ENCODE peak calls at places on chromosomes 6 and 20, in six cellular contexts. R, I, S, Y, U and V are unnamed samples.

GRCh38 chr20:34736106-34736505 is 32.0 kb downstream of the TP53INP2 start:
- DNase-seq in R (no peak), I (no peak), S (no peak), Y (no peak), U (no peak), V (no peak)

GRCh38 chr20:1868856-1869255 is 26.4 kb upstream of the SIRPA start:
- DNase-seq in R (no peak), I (no peak), S (peak), Y (peak), U (no peak), V (no peak)

GRCh38 chr6:169829786-169830185 is 78.4 kb downstream of the ERMARD start:
- DNase-seq in R (no peak), I (no peak), S (no peak), Y (no peak), U (no peak), V (no peak)

GRCh38 chr20:46129955-46130481 is 11.9 kb downstream of the CD40 start:
- DNase-seq in R (no peak), I (no peak), S (no peak), Y (peak), U (no peak), V (no peak)

GRCh38 chr6:48486876-48487275 is 375.9 kb upstream of the PTCHD4 start:
- DNase-seq in R (no peak), I (no peak), S (no peak), Y (no peak), U (no peak), V (no peak)

GRCh38 chr20:63434599-63435378 is 37.7 kb downstream of the KCNQ2 start:
- DNase-seq in R (no peak), I (no peak), S (peak), Y (peak), U (no peak), V (peak)

GRCh38 chr20:35490736-35491181 is 35.4 kb downstream of the CEP250 start:
- DNase-seq in R (no peak), I (no peak), S (no peak), Y (no peak), U (no peak), V (peak)

GRCh38 chr6:53581161-53581560 is 36.3 kb upstream of the GCLC start:
- DNase-seq in R (no peak), I (peak), S (peak), Y (peak), U (no peak), V (no peak)

GRCh38 chr6:44338228-44339122 is 4.0 kb upstream of the SPATS1 start:
- DNase-seq in R (no peak), I (peak), S (peak), Y (peak), U (peak), V (peak)

GRCh38 chr20:48824830-48825550 is 2.8 kb downstream of the PREX1 start:
- DNase-seq in R (no peak), I (no peak), S (peak), Y (no peak), U (no peak), V (no peak)

GRCh38 chr6:16318953-16319720 is 80.8 kb downstream of the GMPR start:
- DNase-seq in R (no peak), I (no peak), S (no peak), Y (no peak), U (no peak), V (no peak)

GRCh38 chr6:6784514-6785162 is 196.1 kb downstream of the LY86 start:
- DNase-seq in R (no peak), I (no peak), S (peak), Y (peak), U (no peak), V (no peak)

GRCh38 chr20:63291811-63292210 is 1.2 kb upstream of the COL20A1 start:
- DNase-seq in R (no peak), I (no peak), S (no peak), Y (no peak), U (no peak), V (no peak)

GRCh38 chr6:108588586-108588985 is 27.9 kb downstream of the FOXO3 start:
- DNase-seq in R (no peak), I (no peak), S (peak), Y (peak), U (no peak), V (no peak)

GRCh38 chr20:52972190-52972937 is at the start of gene TSHZ2:
- DNase-seq in R (no peak), I (no peak), S (peak), Y (peak), U (peak), V (no peak)

GRCh38 chr6:4607026-4607704 is 169.0 kb upstream of the CDYL start:
- DNase-seq in R (no peak), I (no peak), S (peak), Y (peak), U (peak), V (no peak)

GRCh38 chr20:25077610-25078169 is 4.3 kb downstream of the VSX1 start:
- DNase-seq in R (no peak), I (no peak), S (no peak), Y (peak), U (peak), V (no peak)

GRCh38 chr20:23533161-23533560 is 35.1 kb downstream of the CST9L start:
- DNase-seq in R (no peak), I (no peak), S (no peak), Y (no peak), U (no peak), V (no peak)

GRCh38 chr20:54668271-54669053 is 193.1 kb downstream of the DOK5 start:
- DNase-seq in R (no peak), I (no peak), S (no peak), Y (peak), U (no peak), V (peak)

GRCh38 chr6:143700684-143701342 is 23.0 kb downstream of the PHACTR2 start:
- DNase-seq in R (no peak), I (peak), S (peak), Y (peak), U (peak), V (no peak)

GRCh38 chr20:7540018-7540417 is 400.2 kb downstream of the HAO1 start:
- DNase-seq in R (no peak), I (no peak), S (no peak), Y (no peak), U (no peak), V (no peak)

GRCh38 chr6:123203928-123204327 is 207.9 kb downstream of the CLVS2 start:
- DNase-seq in R (no peak), I (no peak), S (no peak), Y (no peak), U (no peak), V (no peak)

GRCh38 chr6:110307368-110307767 is 50.8 kb downstream of the METTL24 start:
- DNase-seq in R (no peak), I (no peak), S (no peak), Y (no peak), U (no peak), V (no peak)

GRCh38 chr6:159910342-159910741 is 19.6 kb downstream of the MAS1 start:
- DNase-seq in R (no peak), I (no peak), S (no peak), Y (no peak), U (no peak), V (no peak)

GRCh38 chr6:140180306-140180705 is 805.9 kb upstream of the CITED2 start:
- DNase-seq in R (no peak), I (no peak), S (no peak), Y (no peak), U (no peak), V (no peak)

GRCh38 chr6:167795321-167795811 is 31.3 kb upstream of the AFDN start:
- DNase-seq in R (no peak), I (no peak), S (no peak), Y (no peak), U (no peak), V (no peak)

GRCh38 chr6:18823782-18824386 is 436.7 kb downstream of the RNF144B start:
- DNase-seq in R (no peak), I (no peak), S (peak), Y (peak), U (no peak), V (peak)

GRCh38 chr20:64006902-64007301 is 26.0 kb downstream of the PRPF6 start:
- DNase-seq in R (no peak), I (no peak), S (no peak), Y (no peak), U (no peak), V (no peak)

GRCh38 chr20:24963672-24964517 is 14.8 kb downstream of the CST7 start:
- DNase-seq in R (no peak), I (no peak), S (no peak), Y (no peak), U (no peak), V (no peak)

GRCh38 chr6:31686483-31686882 is 5.6 kb upstream of the LY6G5C start:
- DNase-seq in R (no peak), I (no peak), S (no peak), Y (no peak), U (no peak), V (no peak)

GRCh38 chr20:8909596-8909995 is 159.3 kb upstream of the PLCB4 start:
- DNase-seq in R (no peak), I (no peak), S (no peak), Y (no peak), U (no peak), V (no peak)

GRCh38 chr20:53872561-53873248 is 197.7 kb downstream of the BCAS1 start:
- DNase-seq in R (no peak), I (no peak), S (peak), Y (peak), U (no peak), V (no peak)

GRCh38 chr6:11413728-11414127 is 123.8 kb upstream of the TMEM170B start:
- DNase-seq in R (no peak), I (no peak), S (peak), Y (peak), U (no peak), V (no peak)

GRCh38 chr6:63510786-63511185 is 61.5 kb upstream of the LOC128125822 start:
- DNase-seq in R (no peak), I (no peak), S (no peak), Y (no peak), U (no peak), V (no peak)

GRCh38 chr20:23214903-23215302 is 128.8 kb upstream of the CD93 start:
- DNase-seq in R (no peak), I (no peak), S (peak), Y (no peak), U (no peak), V (no peak)

GRCh38 chr20:4748847-4749246 is 27.1 kb downstream of the PRND start:
- DNase-seq in R (no peak), I (no peak), S (no peak), Y (no peak), U (no peak), V (no peak)

GRCh38 chr6:157151989-157152388 is 171.3 kb downstream of the TMEM242 start:
- DNase-seq in R (no peak), I (peak), S (peak), Y (peak), U (no peak), V (no peak)

GRCh38 chr6:156777866-156778614 is 862 bp downstream of the ARID1B start:
- DNase-seq in R (no peak), I (no peak), S (peak), Y (peak), U (peak), V (no peak)

GRCh38 chr6:40425192-40425919 is 161.8 kb downstream of the LRFN2 start:
- DNase-seq in R (no peak), I (no peak), S (no peak), Y (no peak), U (no peak), V (no peak)

GRCh38 chr6:94511502-94512088 is 1065.7 kb upstream of the MANEA start:
- DNase-seq in R (no peak), I (no peak), S (no peak), Y (no peak), U (no peak), V (no peak)

GRCh38 chr20:41249371-41249770 is 68.2 kb downstream of the ZHX3 start:
- DNase-seq in R (peak), I (peak), S (peak), Y (peak), U (peak), V (no peak)

GRCh38 chr20:41245086-41245707 is 72.3 kb downstream of the ZHX3 start:
- DNase-seq in R (no peak), I (no peak), S (no peak), Y (peak), U (peak), V (no peak)

GRCh38 chr20:41248371-41249024 is 69.0 kb downstream of the ZHX3 start:
- DNase-seq in R (no peak), I (no peak), S (peak), Y (peak), U (peak), V (no peak)

GRCh38 chr20:41247523-41248370 is 69.8 kb downstream of the ZHX3 start:
- DNase-seq in R (no peak), I (no peak), S (peak), Y (no peak), U (no peak), V (no peak)

DNA sequence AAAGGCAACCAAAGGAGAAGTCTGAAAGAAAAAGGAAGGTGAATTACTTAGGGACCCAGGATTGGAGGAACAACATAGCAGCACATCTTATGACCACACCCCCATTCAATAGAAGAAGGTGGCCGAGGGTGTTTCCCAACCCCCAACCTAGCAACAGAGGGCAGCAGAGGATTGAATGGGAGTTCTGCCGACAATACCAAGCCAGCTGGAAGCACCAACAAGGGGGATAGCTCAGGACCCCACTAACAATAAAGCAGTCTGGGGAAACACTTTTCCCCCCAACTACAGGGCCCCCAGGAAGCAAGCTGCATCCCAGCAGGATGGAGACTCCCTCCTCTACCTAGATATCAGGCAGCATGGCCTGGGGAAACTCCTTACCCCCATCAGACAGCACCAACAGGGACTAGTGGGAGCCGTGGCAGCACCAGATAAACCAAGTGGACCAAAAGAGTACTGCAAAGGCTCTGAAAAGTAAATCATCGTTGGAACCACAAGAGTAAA is 67.7 kb downstream of the ZHX3 start:
- DNase-seq in R (no peak), I (no peak), S (peak), Y (peak), U (peak), V (no peak)
- TF ChIP-seq CTCF in R (peak), I (peak), S (peak), Y (peak), U (peak), V (peak)

GRCh38 chr20:31551163-31551562 is 36.9 kb downstream of the HM13 start:
- DNase-seq in R (no peak), I (no peak), S (no peak), Y (no peak), U (no peak), V (no peak)
- H3K4me3 ChIP-seq in R (no peak), I (no peak), S (no peak), Y (no peak), U (no peak), V (no peak)

GRCh38 chr6:93418448-93419303 is 683 bp downstream of the EPHA7 start:
- DNase-seq in R (no peak), I (no peak), S (peak), Y (peak), U (peak), V (no peak)

GRCh38 chr6:93419304-93420162 is at the start of gene EPHA7:
- DNase-seq in R (peak), I (peak), S (peak), Y (peak), U (peak), V (no peak)

GRCh38 chr6:93423542-93423941 is 4.2 kb upstream of the EPHA7 start:
- DNase-seq in R (no peak), I (no peak), S (peak), Y (peak), U (peak), V (peak)

GRCh38 chr6:93420163-93420806 is 926 bp upstream of the EPHA7 start:
- DNase-seq in R (no peak), I (no peak), S (no peak), Y (no peak), U (no peak), V (no peak)

DNA sequence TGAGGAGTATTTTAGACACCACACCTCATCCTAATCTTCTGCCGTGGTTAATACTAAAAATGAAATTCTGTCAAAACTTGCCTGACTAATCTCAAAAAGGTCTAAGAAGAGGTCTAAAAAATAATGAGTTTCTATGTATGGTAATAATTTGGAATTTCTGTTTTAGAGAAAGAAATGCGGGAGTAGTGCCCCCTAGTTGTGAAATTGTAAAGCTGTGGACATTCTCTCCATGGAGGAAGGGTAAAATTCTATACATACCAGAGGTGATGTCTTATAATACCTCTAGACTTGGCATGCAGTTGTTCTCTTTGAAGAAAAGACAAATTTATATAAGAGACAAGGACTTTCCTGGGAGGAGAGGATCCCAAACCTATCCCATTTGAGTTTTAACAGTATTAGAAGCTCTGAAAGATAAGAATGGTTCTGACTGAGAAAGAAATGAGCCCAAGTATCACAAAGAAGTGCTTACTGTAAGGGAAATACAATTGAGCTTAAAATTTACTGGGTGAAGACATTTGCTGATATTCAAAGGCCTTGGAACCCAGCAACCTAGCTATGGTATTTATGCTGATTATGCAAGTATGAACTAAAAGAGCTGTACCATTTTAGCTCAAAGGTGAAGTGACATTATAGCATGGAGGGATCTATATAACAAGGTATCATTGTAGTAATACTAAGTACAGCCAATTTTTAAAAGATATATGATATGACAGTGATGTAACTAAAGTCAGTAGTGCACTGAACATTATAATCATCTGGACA is 5.1 kb upstream of the EPHA7 start:
- DNase-seq in R (no peak), I (no peak), S (peak), Y (peak), U (no peak), V (no peak)
- TF ChIP-seq CTCF in R (no peak), I (peak), S (peak), Y (peak), U (no peak), V (peak)

GRCh38 chr6:34169897-34170296 is 24.0 kb upstream of the GRM4 start:
- DNase-seq in R (no peak), I (no peak), S (no peak), Y (no peak), U (no peak), V (no peak)
- H3K4me3 ChIP-seq in R (no peak), I (no peak), S (no peak), Y (no peak), U (no peak), V (no peak)

DNA sequence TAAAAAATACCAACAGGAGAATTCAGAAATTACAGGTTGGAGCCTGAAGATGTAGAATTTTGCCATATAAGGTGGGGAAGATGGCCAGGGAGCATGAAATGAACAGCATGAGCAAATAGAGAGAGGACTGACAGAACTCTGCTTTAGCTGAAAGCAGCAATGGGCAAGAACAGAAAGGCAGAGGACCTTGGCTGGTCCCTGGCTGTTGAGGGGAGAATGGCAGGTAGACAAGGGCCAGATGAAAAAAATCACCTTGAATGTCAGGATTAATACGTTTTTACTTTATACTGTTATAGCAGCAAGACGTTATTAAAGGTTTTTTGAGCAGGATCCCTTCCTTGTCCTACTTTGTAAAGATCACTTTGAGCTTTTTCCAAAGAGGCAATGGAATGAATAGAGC is 991 bp downstream of the PPIL1 start:
- DNase-seq in R (no peak), I (no peak), S (no peak), Y (no peak), U (no peak), V (no peak)
- TF ChIP-seq CTCF in R (no peak), I (no peak), S (peak), Y (no peak), U (no peak), V (peak)

DNA sequence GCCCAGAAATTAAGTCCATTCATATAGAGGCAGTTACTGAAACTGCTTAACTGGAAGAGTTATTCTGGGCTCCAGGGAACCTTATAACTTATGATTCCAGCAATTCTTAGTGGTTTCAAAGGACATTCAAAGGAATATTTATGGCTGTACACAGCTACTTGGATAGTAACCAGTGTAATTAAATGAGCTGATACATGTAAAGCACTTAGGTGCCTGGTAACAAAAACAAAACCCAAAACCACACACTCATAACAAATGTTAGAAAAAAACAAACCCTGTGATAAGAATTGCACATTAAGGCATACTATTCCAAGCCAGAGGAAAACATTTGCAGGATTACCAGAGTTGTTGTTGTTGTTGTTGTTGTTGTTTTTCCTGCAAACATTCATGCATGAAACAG is 51.5 kb downstream of the STK4 start:
- DNase-seq in R (no peak), I (no peak), S (peak), Y (peak), U (no peak), V (no peak)
- H3K4me3 ChIP-seq in R (no peak), I (no peak), S (no peak), Y (no peak), U (no peak), V (no peak)

GRCh38 chr6:13278184-13278583 is 50.2 kb downstream of the TBC1D7 start:
- DNase-seq in R (no peak), I (no peak), S (no peak), Y (no peak), U (no peak), V (no peak)
- TF ChIP-seq CTCF in R (no peak), I (no peak), S (no peak), Y (peak), U (no peak), V (peak)

GRCh38 chr20:57772349-57772964 is 62.6 kb upstream of the PMEPA1 start:
- DNase-seq in R (no peak), I (peak), S (peak), Y (peak), U (no peak), V (no peak)
- H3K4me3 ChIP-seq in R (no peak), I (no peak), S (no peak), Y (no peak), U (no peak), V (no peak)